ENCODE peak calls at places on chromosomes 13 and 19, in four cellular contexts. N is glutamatergic neuron, C is GM12891, J is stomach. D is an unnamed sample.

GRCh38 chr19:9913237-9914000 is 22.9 kb downstream of the OLFM2 start:
- DNase-seq in N (peak), C (no peak), J (peak), D (no peak)

GRCh38 chr13:112926993-112927392 is 42.0 kb upstream of the MCF2L start:
- DNase-seq in N (no peak), C (no peak), J (no peak), D (no peak)

GRCh38 chr19:15860522-15860921 is 37.4 kb downstream of the CYP4F2 start:
- DNase-seq in N (no peak), C (no peak), J (no peak), D (no peak)

GRCh38 chr13:77171451-77171850 is 144.5 kb upstream of the FBXL3 start:
- DNase-seq in N (no peak), C (no peak), J (no peak), D (no peak)

GRCh38 chr19:39842693-39843435 is 3.3 kb downstream of the FBL start:
- DNase-seq in N (no peak), C (no peak), J (no peak), D (no peak)

GRCh38 chr13:114146629-114147028 is 14.2 kb upstream of the RASA3 start:
- DNase-seq in N (peak), C (no peak), J (no peak), D (no peak)

GRCh38 chr19:58548859-58549663 is 5.2 kb downstream of the TRIM28 start:
- DNase-seq in N (no peak), C (no peak), J (no peak), D (no peak)

GRCh38 chr13:73939603-73940002 is 194.6 kb downstream of the KLF12 start:
- DNase-seq in N (no peak), C (no peak), J (no peak), D (no peak)

GRCh38 chr13:111186305-111186930 is 71.3 kb downstream of the ARHGEF7 start:
- DNase-seq in N (no peak), C (no peak), J (no peak), D (no peak)

GRCh38 chr19:10009714-10010224 is 535 bp downstream of the COL5A3 start:
- DNase-seq in N (no peak), C (no peak), J (no peak), D (no peak)

GRCh38 chr13:20351279-20352022 is 119.3 kb upstream of the GJB6 start:
- DNase-seq in N (no peak), C (no peak), J (no peak), D (no peak)